ENCODE peak calls at places on chromosomes 1 and 21, in five cellular contexts. R, O, X, B and E are unnamed samples.
A peak's percentile ranks its signal among the peaks of the same experiment; 100 is the strongest.

GRCh38 chr1:46991083-46991923 is 32.2 kb upstream of the CYP4X1 start:
- DNase-seq in X (no peak), R (no peak), B (no peak), O (no peak), E (no peak)

GRCh38 chr1:117662667-117663066 is 56.8 kb downstream of the TENT5C start:
- DNase-seq in B (no peak), R (no peak), O (no peak), X (no peak), E (no peak)

GRCh38 chr1:189775343-189775742 is 702.3 kb downstream of the BRINP3 start:
- DNase-seq in O (no peak), R (no peak), X (peak; percentile 3), B (no peak), E (no peak)

GRCh38 chr1:148334339-148335130 is 148.6 kb downstream of the PPIAL4G start:
- DNase-seq in X (peak; percentile 92), R (peak; percentile 75), B (peak; percentile 80), O (peak; percentile 87), E (peak; percentile 77)

GRCh38 chr1:165355977-165356811 is at the start of gene LMX1A:
- DNase-seq in B (no peak), O (peak; percentile 37), X (no peak), R (no peak), E (peak; percentile 48)

GRCh38 chr1:201170533-201171062 is 16.3 kb upstream of the TMEM9 start:
- DNase-seq in X (peak; percentile 86), O (peak; percentile 95), B (peak; percentile 97), R (peak; percentile 71), E (peak; percentile 93)

GRCh38 chr1:22317231-22317919 is 134.3 kb upstream of the ZBTB40 start:
- DNase-seq in B (no peak), O (no peak), R (no peak), X (no peak), E (peak; percentile 69)

GRCh38 chr1:228306275-228307217 is 98.7 kb downstream of the OBSCN start:
- DNase-seq in R (no peak), B (no peak), X (no peak), O (no peak), E (no peak)

GRCh38 chr1:108678696-108679095 is 13.4 kb upstream of the PRPF38B start:
- DNase-seq in R (no peak), B (no peak), O (peak; percentile 42), X (no peak), E (no peak)

GRCh38 chr1:67889940-67890567 is 56.8 kb upstream of the GNG12 start:
- DNase-seq in B (no peak), O (no peak), X (peak; percentile 95), R (no peak), E (no peak)

GRCh38 chr1:44924835-44925464 is 61.4 kb downstream of the EIF2B3 start:
- DNase-seq in O (no peak), X (peak; percentile 87), B (no peak), R (no peak), E (no peak)

GRCh38 chr1:235650341-235651169 is 971 bp upstream of the GNG4 start:
- DNase-seq in R (no peak), X (no peak), B (no peak), O (no peak), E (peak; percentile 54)

GRCh38 chr21:31550070-31550469 is 109.4 kb upstream of the SOD1 start:
- DNase-seq in X (no peak), O (no peak), B (no peak), R (no peak), E (no peak)

GRCh38 chr1:244207042-244207934 is 156.2 kb downstream of the ZBTB18 start:
- DNase-seq in X (no peak), R (no peak), B (no peak), O (no peak), E (no peak)

GRCh38 chr1:154445040-154445472 is 39.9 kb downstream of the IL6R start:
- DNase-seq in X (peak; percentile 62), O (no peak), R (no peak), B (no peak), E (no peak)

GRCh38 chr1:31814041-31814511 is 1.7 kb downstream of the SPOCD1 start:
- DNase-seq in X (no peak), B (no peak), O (peak; percentile 13), R (no peak), E (no peak)

GRCh38 chr1:85596531-85596930 is 16.0 kb downstream of the CCN1 start:
- DNase-seq in R (no peak), O (no peak), B (no peak), X (no peak), E (no peak)

GRCh38 chr1:193219391-193219790 is 33.0 kb upstream of the B3GALT2 start:
- DNase-seq in X (no peak), R (no peak), B (no peak), O (no peak), E (no peak)

GRCh38 chr1:44621841-44622286 is 52.4 kb downstream of the TMEM53 start:
- DNase-seq in B (no peak), X (no peak), R (no peak), O (no peak), E (no peak)

GRCh38 chr1:39238476-39238875 is 34.0 kb downstream of the MACF1 start:
- DNase-seq in B (no peak), R (no peak), X (peak; percentile 76), O (no peak), E (no peak)

GRCh38 chr1:39081266-39082139 is 55.4 kb downstream of the NDUFS5 start:
- DNase-seq in X (no peak), B (no peak), R (no peak), O (no peak), E (peak; percentile 73)

GRCh38 chr21:42374457-42374856 is 8.1 kb upstream of the TFF1 start:
- DNase-seq in B (no peak), O (no peak), X (no peak), R (no peak), E (no peak)

GRCh38 chr1:104648269-104648691 is 898.6 kb downstream of the AMY1C start:
- DNase-seq in R (no peak), X (peak; percentile 5), O (no peak), B (no peak), E (no peak)

GRCh38 chr1:194431121-194431520 is 1244.7 kb upstream of the B3GALT2 start:
- DNase-seq in X (no peak), R (no peak), B (no peak), O (no peak), E (no peak)

GRCh38 chr1:34013958-34014737 is 150.3 kb downstream of the HMGB4 start:
- DNase-seq in X (no peak), B (no peak), R (no peak), O (no peak), E (peak; percentile 68)
- TF ChIP-seq CTCF in X (no peak), B (peak; percentile 21), R (peak; percentile 70), O (peak; percentile 66), E (peak; percentile 68)

DNA sequence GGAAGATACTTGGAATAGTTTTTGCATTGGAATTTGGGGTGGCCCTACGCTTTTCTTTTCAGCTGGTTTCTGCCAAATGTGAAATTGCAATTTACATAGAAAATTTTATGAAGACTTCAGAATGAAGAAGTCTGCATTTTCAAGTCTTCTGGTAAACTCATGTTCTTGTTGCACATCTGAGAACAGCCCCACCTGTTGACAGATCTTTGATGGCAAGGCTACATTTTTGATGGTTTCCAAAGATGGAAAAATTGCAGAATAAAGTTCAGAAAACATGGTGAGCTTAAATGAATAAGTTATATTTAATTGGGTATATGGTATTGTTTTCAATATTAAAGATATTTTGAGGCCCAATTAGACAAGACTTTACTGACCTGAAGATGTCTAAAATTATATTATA is 25.4 kb downstream of the OLFM3 start:
- DNase-seq in B (no peak), R (no peak), X (no peak), O (no peak), E (no peak)
- TF ChIP-seq CTCF in B (no peak), R (no peak), X (no peak), O (no peak), E (peak; percentile 10)

DNA sequence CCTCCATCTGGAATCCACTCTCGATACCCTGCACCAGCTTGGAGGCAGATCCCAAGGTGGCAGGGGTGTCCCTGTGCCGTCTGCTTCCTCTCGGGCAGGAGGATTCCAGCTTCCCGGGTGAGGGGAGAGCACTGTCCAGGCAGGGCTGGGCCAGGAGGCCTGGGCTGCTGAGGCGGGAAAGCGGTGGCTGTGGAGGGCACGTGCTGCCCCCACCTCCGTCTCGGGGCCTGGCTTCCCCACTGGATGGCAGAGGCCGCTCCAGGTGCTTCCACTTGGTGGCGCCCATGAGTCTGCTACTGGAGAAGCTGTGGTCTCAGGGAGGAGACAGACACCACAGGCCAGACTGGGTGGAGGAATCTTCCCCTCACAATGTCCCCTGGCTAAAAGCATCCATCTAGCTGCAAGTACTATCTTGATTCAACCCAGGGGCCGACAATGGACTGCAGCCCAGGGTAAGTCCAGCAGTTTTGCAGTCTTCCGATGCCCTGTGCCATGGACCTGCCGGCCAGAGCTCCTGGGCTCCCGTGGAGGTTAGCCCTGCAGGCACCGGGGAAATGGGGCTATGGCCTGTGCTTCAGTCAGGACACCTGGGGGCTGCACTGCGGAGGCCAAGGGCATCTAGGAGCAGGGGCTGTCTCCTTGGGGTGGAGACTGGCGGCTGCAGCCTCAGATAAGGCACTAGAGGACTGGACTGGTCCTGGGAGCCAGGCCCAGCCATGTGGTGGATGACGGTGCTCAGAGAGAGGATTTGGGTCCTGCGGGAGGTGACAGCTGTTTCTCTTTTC is 41.3 kb upstream of the EIF4G3 start:
- DNase-seq in B (peak; percentile 31), X (peak; percentile 51), O (peak; percentile 56), R (no peak), E (peak; percentile 68)
- TF ChIP-seq CTCF in B (no peak), X (peak; percentile 74), O (no peak), R (peak; percentile 44), E (peak; percentile 42)

DNA sequence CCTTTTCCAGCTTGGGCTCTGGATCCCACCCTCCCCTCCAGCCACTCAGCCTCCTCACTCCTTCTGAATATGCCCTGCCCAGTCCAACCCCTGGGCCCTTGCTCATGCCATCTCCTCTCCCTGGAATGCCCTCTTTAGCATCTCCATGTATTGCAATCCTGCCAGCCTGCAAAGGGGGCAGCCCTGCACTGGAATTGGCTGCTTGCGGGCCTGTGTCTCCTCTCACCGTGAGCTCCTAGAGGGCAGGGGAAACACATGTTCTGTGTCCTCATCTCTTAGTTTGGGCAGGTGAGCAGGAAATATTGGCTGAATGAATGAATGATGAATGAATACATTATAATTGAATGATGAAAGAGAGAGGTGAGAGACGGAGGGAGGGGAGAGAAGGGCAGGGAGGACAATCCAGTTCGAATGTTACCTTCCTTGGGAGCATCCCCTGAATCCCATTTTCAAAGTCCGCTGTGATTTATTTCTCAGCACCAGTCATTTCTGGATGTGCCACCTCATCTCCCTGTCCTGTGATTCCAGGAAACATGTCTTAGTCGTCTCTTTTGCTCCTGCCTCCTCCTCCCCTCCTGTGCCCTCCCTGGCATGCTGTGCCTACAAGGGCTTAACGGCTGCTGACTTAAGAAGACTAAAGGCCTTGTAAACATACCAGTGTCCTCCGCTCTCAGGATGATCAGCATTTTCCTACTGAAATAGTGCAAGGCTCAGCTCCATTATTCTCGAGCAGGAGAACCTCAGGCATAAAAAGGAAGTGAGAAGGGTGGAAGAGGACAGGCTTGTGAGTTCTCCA is 61.4 kb upstream of the RUNX3 start:
- DNase-seq in R (no peak), O (no peak), B (no peak), X (no peak), E (no peak)
- TF ChIP-seq CTCF in R (no peak), O (no peak), B (no peak), X (peak; percentile 7), E (no peak)